ENCODE peak calls at places on chromosomes 12 and 14, in five cellular contexts. I is NCI-H460; P is stimulated activated CD4-positive, alpha-beta T cell treated with anti-CD3 and anti-CD28 coated beads, Interleukin-4, amount 100 ng/mL, for 4 hours; Q is activated T-helper 1 cell treated with anti-CD3 and anti-CD28 coated beads, Interleukin-2, amount 50 U/mL, for 16 hours; Y is iris pigment epithelial cell. X is an unnamed sample.

GRCh38 chr14:22588419-22589095 is 467 bp downstream of the DAD1 start:
- DNase-seq in I (no peak), Q (no peak), Y (no peak), P (no peak), X (no peak)

GRCh38 chr12:27246774-27247173 is 2.7 kb downstream of the STK38L start:
- DNase-seq in Q (no peak), P (no peak), Y (no peak), I (no peak), X (no peak)

GRCh38 chr14:31926652-31927347 is 150.3 kb upstream of the ARHGAP5 start:
- DNase-seq in P (no peak), Y (peak; percentile 75), Q (no peak), I (no peak), X (no peak)

GRCh38 chr14:81386379-81386778 is 13.7 kb downstream of the STON2 start:
- DNase-seq in Y (no peak), P (no peak), Q (no peak), I (no peak), X (no peak)

GRCh38 chr12:2891240-2892053 is 756 bp downstream of the TULP3 start:
- DNase-seq in I (peak; percentile 7), Y (peak; percentile 56), Q (peak; percentile 21), P (peak; percentile 6), X (no peak)

GRCh38 chr12:118650586-118650960 is 274.2 kb downstream of the SUDS3 start:
- DNase-seq in P (no peak), I (no peak), Y (no peak), Q (no peak), X (no peak)

GRCh38 chr12:24615967-24616411 is 332.9 kb downstream of the BCAT1 start:
- DNase-seq in Y (peak; percentile 87), Q (no peak), I (no peak), P (no peak), X (no peak)

GRCh38 chr12:42794811-42795210 is 205.3 kb upstream of the PRICKLE1 start:
- DNase-seq in I (no peak), P (no peak), Q (no peak), Y (peak; percentile 30), X (no peak)

GRCh38 chr14:102831163-102831804 is 54.0 kb downstream of the TRAF3 start:
- DNase-seq in I (no peak), P (no peak), Q (no peak), Y (no peak), X (no peak)

GRCh38 chr14:32004300-32004699 is 72.8 kb upstream of the ARHGAP5 start:
- DNase-seq in P (no peak), Q (no peak), I (no peak), Y (peak; percentile 86), X (no peak)

GRCh38 chr12:108720757-108721514 is 10.4 kb downstream of the CORO1C start:
- DNase-seq in Y (peak; percentile 67), Q (no peak), P (no peak), I (peak; percentile 45), X (no peak)

GRCh38 chr14:68781161-68782021 is 11.5 kb downstream of the ZFP36L1 start:
- DNase-seq in Q (no peak), Y (no peak), P (peak; percentile 38), I (no peak), X (no peak)

GRCh38 chr12:18863769-18864500 is 126.0 kb downstream of the CAPZA3 start:
- DNase-seq in Y (no peak), P (no peak), I (no peak), Q (no peak), X (no peak)

GRCh38 chr14:64939817-64940190 is 2.7 kb downstream of the GPX2 start:
- DNase-seq in Q (no peak), P (no peak), Y (no peak), I (no peak), X (no peak)

GRCh38 chr12:59780605-59781135 is 184.8 kb downstream of the SLC16A7 start:
- DNase-seq in Q (no peak), P (no peak), Y (peak; percentile 51), I (peak; percentile 48), X (no peak)

GRCh38 chr14:88791629-88792571 is 853 bp downstream of the EML5 start:
- DNase-seq in I (no peak), Q (peak; percentile 6), P (no peak), Y (no peak), X (no peak)

GRCh38 chr12:10331642-10332239 is 24.1 kb downstream of the KLRD1 start:
- DNase-seq in I (peak; percentile 60), Q (no peak), P (no peak), Y (peak; percentile 71), X (peak; percentile 32)

GRCh38 chr12:1932264-1932777 is 13.9 kb upstream of the CACNA2D4 start:
- DNase-seq in Q (no peak), P (no peak), Y (no peak), I (no peak), X (no peak)

GRCh38 chr14:59463773-59464650 is 1.2 kb downstream of the GPR135 start:
- DNase-seq in Y (peak; percentile 65), Q (peak; percentile 13), I (no peak), P (peak; percentile 8), X (no peak)

GRCh38 chr14:53183611-53184010 is 30.5 kb upstream of the DDHD1 start:
- DNase-seq in Q (no peak), I (no peak), P (no peak), Y (peak; percentile 13), X (no peak)

X was measured in Panc1.